ENCODE peak calls at places on chromosomes 2 and 18, in six cellular contexts. N is cardiac fibroblast, K is gastrocnemius medialis, M is sigmoid colon, J is cardiac muscle cell, W is fibroblast of lung. T is an unnamed sample.

GRCh38 chr2:36561223-36561944 is 36.6 kb downstream of the FEZ2 start:
- DNase-seq in W (peak; percentile 86), N (peak; percentile 90), M (no peak), K (no peak), J (no peak), T (peak; percentile 51)

GRCh38 chr2:208407667-208408066 is 1.1 kb downstream of the PTH2R start:
- DNase-seq in M (no peak), W (peak; percentile 13), N (peak; percentile 11), K (no peak), J (peak; percentile 20), T (no peak)

GRCh38 chr2:183608747-183609146 is 484.5 kb downstream of the NUP35 start:
- DNase-seq in W (no peak), K (no peak), J (no peak), N (no peak), M (no peak), T (no peak)

GRCh38 chr2:238141541-238142318 is 3.3 kb downstream of the KLHL30 start:
- DNase-seq in J (no peak), K (peak; percentile 77), M (no peak), N (no peak), W (no peak), T (peak; percentile 76)

GRCh38 chr2:186429095-186429494 is 57.0 kb upstream of the ZC3H15 start:
- DNase-seq in W (peak; percentile 11), M (no peak), K (no peak), J (no peak), N (no peak), T (no peak)

GRCh38 chr2:148701039-148701438 is 56.5 kb downstream of the EPC2 start:
- DNase-seq in W (no peak), M (no peak), J (no peak), N (no peak), K (no peak), T (no peak)

GRCh38 chr2:240278661-240279060 is 138.2 kb upstream of the OTOS start:
- DNase-seq in W (peak; percentile 72), M (no peak), K (no peak), J (no peak), N (peak; percentile 21), T (no peak)

GRCh38 chr18:64717026-64717425 is 568.1 kb upstream of the LINC00305 start:
- DNase-seq in M (no peak), K (no peak), J (no peak), N (no peak), W (no peak), T (no peak)

GRCh38 chr2:5387421-5387820 is 304.8 kb upstream of the SOX11 start:
- DNase-seq in N (no peak), W (peak; percentile 68), M (no peak), J (no peak), K (no peak), T (no peak)

GRCh38 chr2:132811148-132811915 is 141.3 kb upstream of the LYPD1 start:
- DNase-seq in M (no peak), W (no peak), K (no peak), N (no peak), J (no peak), T (no peak)

GRCh38 chr2:186690796-186691195 is 3.1 kb upstream of the FAM171B start:
- DNase-seq in M (no peak), N (peak; percentile 7), J (no peak), W (no peak), K (no peak), T (no peak)

GRCh38 chr2:150621800-150622199 is 134.3 kb upstream of the RND3 start:
- DNase-seq in M (no peak), K (no peak), W (peak; percentile 80), J (no peak), N (peak; percentile 65), T (no peak)

GRCh38 chr2:27992787-27993747 is 102.5 kb downstream of the BABAM2 start:
- DNase-seq in N (peak; percentile 59), W (peak; percentile 34), K (no peak), J (no peak), M (no peak), T (no peak)

GRCh38 chr2:136135462-136135861 is 17.5 kb upstream of the CXCR4 start:
- DNase-seq in W (no peak), N (no peak), K (no peak), J (no peak), M (no peak), T (no peak)

GRCh38 chr2:62774555-62775366 is 69.2 kb downstream of the EHBP1 start:
- DNase-seq in N (peak; percentile 63), W (peak; percentile 70), J (peak; percentile 57), M (peak; percentile 63), K (no peak), T (no peak)

GRCh38 chr2:27624943-27625342 is 3.9 kb downstream of the CCDC121 start:
- DNase-seq in J (no peak), M (no peak), K (no peak), N (no peak), W (no peak), T (no peak)

GRCh38 chr2:70141754-70142589 is 48.8 kb downstream of the C2orf42 start:
- DNase-seq in K (peak; percentile 67), J (peak; percentile 67), W (peak; percentile 55), N (no peak), M (no peak), T (no peak)

GRCh38 chr2:134181219-134181618 is 72.7 kb upstream of the MGAT5 start:
- DNase-seq in M (no peak), W (no peak), J (no peak), K (no peak), N (no peak), T (no peak)

GRCh38 chr2:73827660-73828388 is 937 bp upstream of the STAMBP start:
- DNase-seq in N (no peak), K (no peak), W (no peak), M (no peak), J (no peak), T (no peak)

GRCh38 chr2:129085386-129085785 is 766.7 kb upstream of the HS6ST1 start:
- DNase-seq in J (no peak), K (no peak), W (no peak), N (no peak), M (no peak), T (no peak)

GRCh38 chr2:30664761-30665358 is 142.4 kb downstream of the CAPN13 start:
- DNase-seq in K (no peak), J (no peak), W (peak; percentile 95), N (peak; percentile 84), M (peak; percentile 58), T (no peak)

GRCh38 chr2:116719841-116720240 is 1094.7 kb upstream of the DDX18 start:
- DNase-seq in W (peak; percentile 3), M (no peak), J (no peak), N (no peak), K (no peak), T (no peak)

DNA sequence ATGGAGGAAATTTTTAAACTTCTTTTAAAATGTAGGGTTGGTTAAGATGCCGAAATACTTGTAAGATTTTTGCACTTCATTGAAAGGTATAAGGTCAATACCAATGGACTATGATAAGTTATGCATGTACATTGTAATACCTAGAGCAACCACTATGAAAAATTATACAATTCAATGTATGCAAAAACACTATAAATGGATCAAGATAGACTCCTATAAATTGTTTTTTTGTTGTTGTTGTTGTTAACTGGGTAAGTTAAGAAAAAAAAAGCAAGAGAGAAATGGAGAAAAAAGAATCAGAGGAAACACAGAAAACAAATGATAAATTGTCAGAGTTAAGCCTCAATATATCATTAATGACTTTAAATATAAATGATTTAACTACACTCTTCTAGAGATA is 421.2 kb downstream of the TMEM182 start:
- DNase-seq in W (no peak), N (no peak), J (no peak), K (no peak), M (no peak), T (no peak)
- TF ChIP-seq CTCF in W (no peak), N (no peak), J (no peak), K (peak; percentile 19), M (no peak), T (no peak)

GRCh38 chr2:3198119-3198518 is 179.5 kb downstream of the EIPR1 start:
- DNase-seq in M (no peak), W (no peak), N (no peak), K (no peak), J (no peak), T (no peak)
- TF ChIP-seq CTCF in M (no peak), W (no peak), N (no peak), K (no peak), J (no peak), T (no peak)

DNA sequence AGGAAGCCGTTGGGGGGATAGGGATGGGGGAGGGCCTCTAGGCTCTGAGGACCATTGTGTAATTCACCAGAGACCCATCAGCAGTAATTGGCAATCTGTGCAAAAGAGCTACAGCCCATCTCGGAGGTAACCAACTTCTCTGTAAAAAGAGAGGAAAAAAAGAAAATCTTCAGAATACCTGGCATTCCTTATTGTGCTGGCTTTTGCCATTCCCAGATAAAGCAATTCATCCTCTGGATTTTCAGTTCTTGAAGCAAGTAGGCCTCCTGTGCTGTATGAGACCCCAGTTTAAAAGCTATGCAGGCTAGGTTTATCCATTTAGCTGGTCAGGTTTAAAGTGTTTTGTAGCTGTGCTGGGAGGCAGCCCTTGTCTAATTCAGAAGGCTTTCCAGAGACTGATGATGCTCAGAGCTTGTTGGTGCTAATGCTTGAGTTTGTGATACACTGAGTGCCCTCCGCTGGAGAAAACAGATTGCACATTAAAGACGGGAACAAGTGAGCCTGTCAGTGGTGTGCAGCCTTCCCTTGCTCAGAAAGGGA is at the start of gene LRRTM4:
- DNase-seq in M (no peak), J (peak; percentile 88), N (no peak), W (peak; percentile 36), K (no peak), T (no peak)
- TF ChIP-seq CTCF in M (no peak), J (no peak), N (no peak), W (no peak), K (no peak), T (no peak)

GRCh38 chr2:121295911-121296650 is 11.1 kb upstream of the TFCP2L1 start:
- DNase-seq in J (no peak), N (no peak), W (no peak), M (no peak), K (no peak), T (no peak)

GRCh38 chr2:121293450-121294325 is 8.7 kb upstream of the TFCP2L1 start:
- DNase-seq in K (no peak), J (no peak), N (no peak), W (no peak), M (no peak), T (no peak)

GRCh38 chr2:121298476-121298875 is 13.5 kb upstream of the TFCP2L1 start:
- DNase-seq in K (no peak), N (no peak), W (no peak), J (no peak), M (no peak), T (no peak)

GRCh38 chr2:121294881-121295840 is 10.2 kb upstream of the TFCP2L1 start:
- DNase-seq in M (no peak), K (no peak), N (no peak), J (no peak), W (no peak), T (no peak)

GRCh38 chr2:121297217-121297830 is 12.3 kb upstream of the TFCP2L1 start:
- DNase-seq in N (peak; percentile 26), K (no peak), M (no peak), J (peak; percentile 55), W (peak; percentile 12), T (no peak)
- TF ChIP-seq CTCF in N (peak; percentile 88), K (peak; percentile 59), M (peak; percentile 18), J (peak; percentile 81), W (peak; percentile 88), T (peak; percentile 71)

GRCh38 chr2:67234443-67234842 is 162.7 kb upstream of the ETAA1 start:
- DNase-seq in K (no peak), M (peak; percentile 51), N (peak; percentile 67), J (peak; percentile 19), W (peak; percentile 79), T (no peak)
- TF ChIP-seq CTCF in K (no peak), M (no peak), N (peak; percentile 58), J (peak; percentile 63), W (peak; percentile 84), T (no peak)

GRCh38 chr2:110741491-110741980 is 9.2 kb downstream of the ACOXL start:
- DNase-seq in J (no peak), K (no peak), M (no peak), W (no peak), N (peak; percentile 3), T (no peak)
- TF ChIP-seq CTCF in J (peak; percentile 18), K (no peak), M (no peak), W (no peak), N (no peak), T (no peak)